ENCODE peak calls at places on chromosomes 3 and 15, in four cellular contexts. X, A, L and B are unnamed samples.

GRCh38 chr15:89751748-89752147 is 699 bp upstream of the MESP1 start:
- DNase-seq in X (no peak), A (no peak), L (no peak), B (no peak)

GRCh38 chr15:58678683-58679082 is 70.8 kb downstream of the ADAM10 start:
- DNase-seq in X (peak; percentile 53), A (no peak), L (no peak), B (no peak)

GRCh38 chr15:80660114-80660513 is 35.0 kb upstream of the ABHD17C start:
- DNase-seq in X (peak; percentile 63), A (peak; percentile 36), L (no peak), B (no peak)

GRCh38 chr3:24222165-24222805 is 272.4 kb downstream of the THRB start:
- DNase-seq in X (no peak), A (no peak), L (no peak), B (no peak)

GRCh38 chr3:175980731-175981130 is 1121.6 kb downstream of the NAALADL2 start:
- DNase-seq in X (no peak), A (no peak), L (no peak), B (no peak)

GRCh38 chr3:129130291-129130813 is 8.7 kb upstream of the RAB43 start:
- DNase-seq in X (no peak), A (no peak), L (no peak), B (no peak)

GRCh38 chr3:15280853-15281532 is 51.4 kb downstream of the SH3BP5 start:
- DNase-seq in X (no peak), A (no peak), L (no peak), B (no peak)

GRCh38 chr15:51076898-51077564 is 17.7 kb downstream of the TNFAIP8L3 start:
- DNase-seq in X (peak; percentile 77), A (peak; percentile 34), L (no peak), B (no peak)

GRCh38 chr15:41416162-41416741 is 643 bp upstream of the RTF1 start:
- DNase-seq in X (no peak), A (no peak), L (no peak), B (no peak)

GRCh38 chr3:15858547-15859506 is 61.0 kb upstream of the ANKRD28 start:
- DNase-seq in X (peak; percentile 2), A (peak; percentile 79), L (peak; percentile 15), B (peak; percentile 36)

GRCh38 chr3:186821429-186822367 is 15.4 kb upstream of the RFC4 start:
- DNase-seq in X (peak; percentile 79), A (no peak), L (no peak), B (peak; percentile 60)

GRCh38 chr3:132071043-132071442 is 36.2 kb upstream of the CPNE4 start:
- DNase-seq in X (peak; percentile 6), A (no peak), L (no peak), B (no peak)

GRCh38 chr3:50347187-50347813 is 1.8 kb upstream of the ZMYND10 start:
- DNase-seq in X (peak; percentile 80), A (peak; percentile 77), L (no peak), B (peak; percentile 47)

GRCh38 chr15:65583701-65584100 is 27.2 kb downstream of the INTS14 start:
- DNase-seq in X (peak; percentile 71), A (no peak), L (no peak), B (no peak)

GRCh38 chr15:58535337-58535736 is 103.5 kb downstream of the LIPC start:
- DNase-seq in X (no peak), A (no peak), L (no peak), B (no peak)

GRCh38 chr15:40055576-40056293 is 16.8 kb upstream of the SRP14 start:
- DNase-seq in X (no peak), A (peak; percentile 10), L (no peak), B (no peak)

GRCh38 chr15:92625297-92625980 is 30.1 kb downstream of the FAM174B start:
- DNase-seq in X (peak; percentile 67), A (no peak), L (no peak), B (no peak)

GRCh38 chr3:138902166-138902565 is 44.8 kb downstream of the FOXL2 start:
- DNase-seq in X (no peak), A (no peak), L (no peak), B (no peak)

GRCh38 chr15:43229977-43230376 is 9.2 kb upstream of the EPB42 start:
- DNase-seq in X (no peak), A (no peak), L (no peak), B (no peak)

GRCh38 chr3:181755959-181756358 is 44.2 kb downstream of the SOX2 start:
- DNase-seq in X (no peak), A (no peak), L (no peak), B (no peak)

GRCh38 chr3:42224658-42225421 is 41.1 kb downstream of the CCK start:
- DNase-seq in X (no peak), A (no peak), L (no peak), B (no peak)

GRCh38 chr15:39741258-39741657 is 41.4 kb downstream of the FSIP1 start:
- DNase-seq in X (peak; percentile 46), A (no peak), L (no peak), B (no peak)

GRCh38 chr15:83475551-83475950 is 28.4 kb downstream of the SH3GL3 start:
- DNase-seq in X (peak; percentile 5), A (no peak), L (no peak), B (no peak)

GRCh38 chr3:11543141-11543947 is 100.4 kb downstream of the VGLL4 start:
- DNase-seq in X (no peak), A (no peak), L (no peak), B (no peak)

GRCh38 chr3:33417051-33417673 is 23.0 kb downstream of the UBP1 start:
- DNase-seq in X (no peak), A (no peak), L (no peak), B (no peak)